ENCODE peak calls at places on chromosomes 6 and 20, in five cellular contexts. Z, B, E, H and Y are unnamed samples.

GRCh38 chr6:13678255-13678983 is 33.2 kb downstream of the RANBP9 start:
- DNase-seq in Z (no peak), B (no peak), E (no peak), H (no peak), Y (peak; percentile 84)

GRCh38 chr6:170584181-170584953 is at the start of gene PDCD2:
- DNase-seq in Z (peak; percentile 95), B (peak; percentile 98), E (peak; percentile 89), H (peak; percentile 85), Y (peak; percentile 92)

GRCh38 chr6:32578962-32579361 is 10.7 kb downstream of the HLA-DRB1 start:
- DNase-seq in Z (no peak), B (no peak), E (no peak), H (no peak), Y (no peak)

GRCh38 chr20:3262566-3262965 is 23.6 kb upstream of the SLC4A11 start:
- DNase-seq in Z (no peak), B (no peak), E (no peak), H (no peak), Y (no peak)

GRCh38 chr6:79630883-79631799 is at the start of gene SH3BGRL2:
- DNase-seq in Z (peak; percentile 91), B (peak; percentile 22), E (peak; percentile 38), H (peak; percentile 65), Y (peak; percentile 66)

GRCh38 chr20:63525968-63526367 is 5.4 kb downstream of the PPDPF start:
- DNase-seq in Z (peak; percentile 44), B (no peak), E (no peak), H (no peak), Y (no peak)

GRCh38 chr6:143167224-143167623 is 106.5 kb downstream of the AIG1 start:
- DNase-seq in Z (no peak), B (no peak), E (no peak), H (no peak), Y (no peak)

GRCh38 chr6:133368664-133369063 is 127.5 kb downstream of the EYA4 start:
- DNase-seq in Z (no peak), B (no peak), E (no peak), H (no peak), Y (no peak)

GRCh38 chr6:109236140-109237081 is 141.1 kb downstream of the CEP57L1 start:
- DNase-seq in Z (peak; percentile 36), B (peak; percentile 32), E (no peak), H (no peak), Y (peak; percentile 54)

GRCh38 chr6:24547243-24547642 is 52.5 kb downstream of the ALDH5A1 start:
- DNase-seq in Z (no peak), B (peak; percentile 26), E (no peak), H (no peak), Y (peak; percentile 38)

GRCh38 chr6:157597461-157598312 is 216.7 kb downstream of the ZDHHC14 start:
- DNase-seq in Z (peak; percentile 61), B (peak; percentile 66), E (no peak), H (no peak), Y (peak; percentile 73)

GRCh38 chr6:21801786-21802610 is 208.4 kb downstream of the SOX4 start:
- DNase-seq in Z (no peak), B (no peak), E (no peak), H (no peak), Y (no peak)

GRCh38 chr20:60921021-60921622 is 330.9 kb upstream of the CDH4 start:
- DNase-seq in Z (no peak), B (no peak), E (no peak), H (no peak), Y (no peak)

GRCh38 chr6:168060521-168060931 is 18.5 kb downstream of the FRMD1 start:
- DNase-seq in Z (peak; percentile 80), B (no peak), E (no peak), H (peak; percentile 33), Y (peak; percentile 15)

GRCh38 chr6:75268121-75268987 is 16.2 kb downstream of the TMEM30A start:
- DNase-seq in Z (no peak), B (no peak), E (no peak), H (no peak), Y (no peak)

GRCh38 chr6:23980965-23981364 is 145.1 kb upstream of the NRSN1 start:
- DNase-seq in Z (no peak), B (no peak), E (no peak), H (no peak), Y (no peak)

GRCh38 chr20:5670874-5671273 is 79.3 kb upstream of the SHLD1 start:
- DNase-seq in Z (no peak), B (peak; percentile 35), E (no peak), H (no peak), Y (no peak)

GRCh38 chr6:323730-324088 is 31.4 kb downstream of the DUSP22 start:
- DNase-seq in Z (no peak), B (no peak), E (no peak), H (no peak), Y (no peak)

GRCh38 chr6:155004576-155005345 is 9.6 kb downstream of the TIAM2 start:
- DNase-seq in Z (no peak), B (no peak), E (no peak), H (no peak), Y (no peak)

GRCh38 chr6:166621114-166621540 is 5.9 kb downstream of the RPS6KA2 start:
- DNase-seq in Z (no peak), B (no peak), E (no peak), H (no peak), Y (no peak)

GRCh38 chr6:115796829-115797228 is 263.9 kb downstream of the FRK start:
- DNase-seq in Z (no peak), B (no peak), E (no peak), H (no peak), Y (no peak)

GRCh38 chr6:95515975-95516374 is 61.4 kb upstream of the MANEA start:
- DNase-seq in Z (no peak), B (no peak), E (no peak), H (no peak), Y (no peak)

GRCh38 chr6:135183532-135184440 is 2.7 kb downstream of the MYB start:
- DNase-seq in Z (peak; percentile 84), B (peak; percentile 95), E (no peak), H (no peak), Y (peak; percentile 91)

GRCh38 chr20:61639200-61639599 is 387.1 kb downstream of the CDH4 start:
- DNase-seq in Z (no peak), B (no peak), E (no peak), H (no peak), Y (no peak)

GRCh38 chr6:126661646-126662045 is 321.7 kb downstream of the CENPW start:
- DNase-seq in Z (no peak), B (no peak), E (no peak), H (no peak), Y (no peak)

GRCh38 chr6:158328446-158328845 is 16.2 kb downstream of the TULP4 start:
- DNase-seq in Z (peak; percentile 11), B (no peak), E (no peak), H (no peak), Y (no peak)

DNA sequence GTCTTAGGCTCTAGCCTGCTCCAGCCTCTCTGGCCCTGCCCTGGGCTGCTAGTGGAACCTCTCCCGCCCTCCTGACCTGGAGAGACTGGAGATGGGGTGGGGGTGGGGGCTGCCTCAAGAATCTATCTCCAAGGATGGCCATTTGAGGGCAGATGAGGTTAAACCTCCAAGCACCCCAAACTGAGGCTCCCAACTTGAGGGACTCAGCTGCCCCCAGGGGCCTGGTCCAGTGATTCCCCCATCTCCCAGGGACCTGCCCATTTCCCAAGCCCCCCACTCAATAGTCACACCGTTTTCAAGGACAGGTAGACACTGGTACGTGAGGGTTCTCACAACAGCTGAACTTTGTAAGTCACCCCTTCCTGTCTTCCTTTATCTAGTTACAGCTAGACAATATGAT is 7.1 kb upstream of the BPIFB1 start:
- DNase-seq in Z (no peak), B (no peak), E (no peak), H (no peak), Y (no peak)
- TF ChIP-seq POLR2A in Z (no peak), B (no peak), E (no peak), H (no peak), Y (no peak)

GRCh38 chr6:4885534-4885933 is 109.3 kb downstream of the CDYL start:
- DNase-seq in Z (no peak), B (no peak), E (no peak), H (no peak), Y (no peak)
- TF ChIP-seq POLR2A in Z (no peak), B (no peak), E (no peak), H (no peak), Y (no peak)

GRCh38 chr20:13638162-13638495 is 603 bp downstream of the TASP1 start:
- DNase-seq in Z (peak; percentile 11), B (no peak), E (no peak), H (no peak), Y (no peak)

GRCh38 chr20:13644010-13644409 is 5.3 kb upstream of the TASP1 start:
- DNase-seq in Z (no peak), B (no peak), E (no peak), H (no peak), Y (no peak)

DNA sequence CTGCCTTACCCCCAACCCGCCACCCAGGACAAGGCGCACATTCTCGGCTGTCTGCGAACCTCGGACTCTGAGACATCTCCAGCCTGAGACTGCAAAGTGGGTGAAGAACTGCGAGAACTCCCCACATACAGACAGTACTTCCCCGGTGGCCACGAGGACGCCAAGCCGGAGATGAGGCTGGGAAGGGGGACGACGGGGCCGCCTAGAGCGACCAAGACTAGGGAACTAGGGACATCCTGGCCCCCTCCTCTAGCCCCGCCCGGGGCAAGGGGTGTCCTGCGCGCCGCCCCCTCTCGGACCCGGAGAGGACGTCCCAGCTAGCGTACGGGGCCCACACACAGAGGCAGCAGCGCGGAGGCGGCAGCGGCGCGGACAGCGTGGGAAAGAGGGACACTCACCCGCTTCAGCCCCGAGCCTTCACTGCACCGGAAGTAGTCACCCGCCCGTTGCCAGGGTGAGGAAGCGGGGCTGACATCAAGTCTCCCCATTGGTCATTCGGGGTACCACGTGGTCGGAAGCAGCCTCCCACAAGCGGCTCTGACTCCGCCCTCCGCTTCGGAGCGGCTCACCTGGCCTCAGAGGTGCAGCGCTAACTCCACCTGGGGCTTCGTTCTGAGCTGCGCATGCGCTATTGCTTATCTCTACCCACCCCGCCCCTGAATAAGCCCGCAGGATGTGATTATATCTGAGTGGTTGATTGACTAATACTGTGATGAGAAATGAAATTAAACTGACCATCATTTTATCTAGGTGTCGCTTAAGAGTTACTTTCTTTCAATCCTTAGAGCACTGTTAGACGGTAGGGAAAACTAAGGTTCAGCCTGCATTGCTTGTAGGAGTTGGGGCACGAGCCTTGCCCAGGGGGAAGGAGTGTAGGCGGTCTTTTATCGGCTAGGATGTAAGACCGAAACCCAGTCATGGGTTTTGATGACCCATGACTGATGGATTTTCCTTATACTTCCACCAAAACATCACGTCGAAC is at the start of gene TASP1:
- DNase-seq in Z (peak; percentile 98), B (peak; percentile 95), E (peak; percentile 83), H (peak; percentile 83), Y (peak; percentile 96)
- TF ChIP-seq POLR2A in Z (peak; percentile 61), B (peak; percentile 77), E (peak; percentile 77), H (peak; percentile 85), Y (peak; percentile 81)

DNA sequence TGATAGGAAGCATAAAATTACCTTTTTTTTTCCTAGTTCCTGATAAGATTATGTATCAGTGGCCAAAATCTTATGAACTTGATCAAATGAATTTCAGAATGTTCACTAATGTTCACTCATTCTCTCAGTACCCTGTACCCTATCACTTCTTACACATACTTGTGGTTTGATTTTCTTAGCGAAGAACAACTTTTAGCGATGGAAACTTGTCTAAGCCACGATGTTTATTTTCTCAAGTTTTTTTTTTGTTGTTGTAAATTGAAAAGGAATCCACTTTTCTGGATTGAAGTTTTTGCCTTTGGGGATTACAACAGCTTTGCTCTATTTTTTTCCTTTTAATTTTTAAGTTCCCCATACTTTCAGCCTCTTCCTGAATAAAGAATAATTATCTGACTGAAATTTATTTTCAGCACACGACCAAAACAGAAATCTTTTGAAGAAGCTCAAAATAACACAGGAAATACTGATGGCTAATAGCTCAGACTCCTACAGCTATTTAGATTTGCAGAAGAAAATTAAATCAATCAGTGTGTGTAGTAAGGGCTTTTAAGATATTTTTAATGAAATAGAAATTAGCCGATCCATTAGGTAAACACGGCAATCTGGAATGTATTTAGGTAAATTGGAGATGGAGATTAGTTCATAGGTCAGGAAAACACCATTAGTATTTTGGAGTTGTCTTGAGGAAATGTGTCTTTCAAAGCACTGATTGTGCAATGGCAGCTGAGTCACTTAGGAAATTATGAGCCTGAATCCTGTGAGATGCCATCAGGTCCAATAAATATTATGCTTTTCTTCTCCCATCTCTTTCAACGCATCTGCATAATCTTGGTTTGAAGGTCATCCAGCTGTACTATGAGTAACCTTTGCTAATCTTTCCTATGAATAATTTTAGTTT is 217.5 kb downstream of the GJA1 start:
- DNase-seq in Z (peak; percentile 8), B (peak; percentile 91), E (no peak), H (no peak), Y (no peak)
- TF ChIP-seq POLR2A in Z (no peak), B (no peak), E (no peak), H (no peak), Y (no peak)